ENCODE peak calls at places on chromosomes 5 and 9, in ten cellular contexts. X, T, M, I, S, Z, N, O, F and C are unnamed samples.

GRCh38 chr9:98997580-98997979 is 53.9 kb downstream of the COL15A1 start:
- DNase-seq in N (no peak), I (no peak), Z (no peak), X (peak), S (no peak), M (no peak), F (no peak), O (no peak), T (no peak), C (peak)

GRCh38 chr5:120901199-120901598 is 437.1 kb downstream of the PRR16 start:
- DNase-seq in M (no peak), T (no peak), N (no peak), S (no peak), Z (no peak), O (no peak), X (peak), I (no peak), F (no peak), C (no peak)

GRCh38 chr9:133880851-133881634 is 111.1 kb downstream of the VAV2 start:
- DNase-seq in T (no peak), I (no peak), S (no peak), M (no peak), Z (no peak), F (no peak), X (no peak), N (no peak), O (no peak), C (peak)

GRCh38 chr5:172858990-172859811 is 25.1 kb downstream of the ERGIC1 start:
- DNase-seq in Z (peak), O (peak), X (peak), I (no peak), N (peak), T (no peak), S (no peak), M (no peak), F (no peak), C (peak)

GRCh38 chr5:178205010-178205748 is 846 bp downstream of the HNRNPAB start:
- DNase-seq in S (no peak), N (peak), M (peak), I (peak), T (peak), F (peak), O (peak), Z (no peak), X (peak), C (peak)

GRCh38 chr5:122897283-122897602 is 51.8 kb downstream of the SNX24 start:
- DNase-seq in T (no peak), Z (no peak), M (no peak), S (no peak), F (no peak), O (no peak), N (no peak), I (no peak), X (no peak), C (no peak)

GRCh38 chr9:128916204-128916603 is 4.6 kb upstream of the PHYHD1 start:
- DNase-seq in I (peak), Z (no peak), T (no peak), M (no peak), F (peak), S (no peak), X (peak), O (no peak), N (no peak), C (no peak)

GRCh38 chr5:149345892-149346222 is 558 bp downstream of the GRPEL2 start:
- DNase-seq in F (no peak), Z (no peak), S (no peak), M (no peak), N (no peak), I (no peak), X (peak), T (no peak), O (no peak), C (peak)

GRCh38 chr9:97847474-97848236 is 5.4 kb upstream of the FOXE1 start:
- DNase-seq in Z (no peak), N (no peak), S (no peak), M (no peak), O (no peak), T (no peak), X (no peak), I (no peak), F (no peak), C (no peak)

GRCh38 chr5:42756630-42757601 is at the start of gene CCDC152:
- DNase-seq in F (no peak), Z (no peak), X (peak), M (peak), I (no peak), O (no peak), S (no peak), N (no peak), T (peak), C (peak)

GRCh38 chr5:158406884-158407790 is 548.2 kb upstream of the CLINT1 start:
- DNase-seq in T (no peak), I (no peak), Z (no peak), X (peak), F (no peak), N (no peak), M (no peak), O (no peak), S (no peak), C (peak)

GRCh38 chr9:131530546-131530929 is 525 bp downstream of the UCK1 start:
- DNase-seq in F (no peak), Z (no peak), O (no peak), I (no peak), S (no peak), M (no peak), T (no peak), X (peak), N (peak), C (peak)

GRCh38 chr5:74035521-74035937 is 409.5 kb downstream of the ARHGEF28 start:
- DNase-seq in M (peak), S (peak), Z (no peak), O (no peak), F (no peak), N (no peak), X (peak), T (no peak), I (no peak), C (peak)

GRCh38 chr9:132346177-132346576 is 8.6 kb downstream of the SETX start:
- DNase-seq in F (no peak), M (no peak), T (no peak), O (no peak), Z (no peak), S (no peak), X (no peak), I (no peak), N (no peak), C (no peak)

GRCh38 chr5:125298711-125299379 is 552.4 kb upstream of the ZNF608 start:
- DNase-seq in T (no peak), F (no peak), Z (no peak), M (no peak), S (no peak), X (peak), I (no peak), O (no peak), N (no peak), C (no peak)

GRCh38 chr5:125298258-125298657 is 551.8 kb upstream of the ZNF608 start:
- DNase-seq in T (no peak), X (peak), Z (no peak), M (no peak), S (no peak), I (no peak), O (no peak), F (no peak), N (no peak), C (no peak)

GRCh38 chr5:125306741-125307140 is 560.3 kb upstream of the ZNF608 start:
- DNase-seq in X (no peak), N (no peak), T (no peak), S (no peak), M (no peak), I (no peak), Z (no peak), F (no peak), O (no peak), C (no peak)

GRCh38 chr5:125302577-125302976 is 556.1 kb upstream of the ZNF608 start:
- DNase-seq in O (no peak), T (no peak), S (no peak), Z (no peak), M (no peak), N (no peak), F (no peak), X (no peak), I (no peak), C (no peak)

GRCh38 chr5:125301704-125302103 is 555.3 kb upstream of the ZNF608 start:
- DNase-seq in I (no peak), M (no peak), N (no peak), O (no peak), X (no peak), F (no peak), T (no peak), S (no peak), Z (no peak), C (no peak)
- H3K4me3 ChIP-seq in I (no peak), M (no peak), N (no peak), O (no peak), X (no peak), F (no peak), T (no peak), S (no peak), Z (no peak), C (no peak)

DNA sequence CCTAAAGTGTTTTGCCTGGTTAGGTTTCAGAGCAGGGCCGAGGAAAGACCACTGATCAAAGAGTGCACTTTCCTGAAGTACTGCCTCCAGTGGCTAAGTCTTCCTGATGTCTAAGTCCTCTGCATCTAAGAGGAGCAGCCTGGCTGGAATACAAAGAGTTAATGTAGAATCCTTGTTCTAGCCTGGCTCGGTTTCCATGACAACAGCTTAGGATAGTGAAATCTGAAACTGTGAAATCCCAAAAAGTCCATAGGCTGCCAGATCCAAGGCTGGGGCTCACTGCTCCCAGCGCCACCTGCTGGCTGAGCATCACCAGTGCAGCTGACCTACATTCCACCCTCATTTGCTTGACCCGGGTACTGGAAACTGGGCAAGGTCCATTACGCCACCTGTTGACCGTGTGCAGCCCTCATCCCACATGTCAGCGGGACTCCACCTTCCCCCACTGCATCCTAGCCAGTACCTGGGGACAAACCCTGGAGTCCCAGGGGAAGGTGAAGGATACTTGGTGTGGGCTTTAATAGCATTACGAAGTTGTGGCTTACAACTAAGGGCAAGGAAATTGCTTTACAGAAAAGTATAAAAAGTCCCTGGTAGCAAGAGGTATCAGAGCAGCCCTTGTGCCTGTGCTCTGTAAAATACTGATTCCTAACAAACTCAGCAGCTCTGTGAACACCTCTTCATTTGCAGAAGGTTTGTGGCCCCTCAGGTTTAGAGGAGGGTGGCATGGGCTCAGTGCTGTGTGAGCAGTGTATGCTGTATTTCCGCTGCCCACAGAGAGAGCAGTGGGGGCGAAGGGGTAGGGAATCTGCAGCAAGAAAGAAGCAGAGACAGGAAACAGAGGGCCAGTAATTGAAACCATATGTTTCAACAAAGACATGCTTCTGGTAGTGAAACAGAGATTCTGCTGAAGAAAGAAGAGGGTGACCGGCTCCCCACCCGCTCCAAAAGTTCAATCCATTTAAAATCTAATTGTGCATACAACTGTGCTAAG is 36.0 kb downstream of the PCDHGC5 start:
- DNase-seq in T (peak), O (peak), X (peak), I (peak), M (peak), Z (peak), N (peak), F (peak), S (no peak), C (peak)
- TF ChIP-seq CTCF in T (peak), O (peak), X (peak), I (peak), M (peak), Z (peak), N (peak), F (peak), S (peak), C (no peak)

DNA sequence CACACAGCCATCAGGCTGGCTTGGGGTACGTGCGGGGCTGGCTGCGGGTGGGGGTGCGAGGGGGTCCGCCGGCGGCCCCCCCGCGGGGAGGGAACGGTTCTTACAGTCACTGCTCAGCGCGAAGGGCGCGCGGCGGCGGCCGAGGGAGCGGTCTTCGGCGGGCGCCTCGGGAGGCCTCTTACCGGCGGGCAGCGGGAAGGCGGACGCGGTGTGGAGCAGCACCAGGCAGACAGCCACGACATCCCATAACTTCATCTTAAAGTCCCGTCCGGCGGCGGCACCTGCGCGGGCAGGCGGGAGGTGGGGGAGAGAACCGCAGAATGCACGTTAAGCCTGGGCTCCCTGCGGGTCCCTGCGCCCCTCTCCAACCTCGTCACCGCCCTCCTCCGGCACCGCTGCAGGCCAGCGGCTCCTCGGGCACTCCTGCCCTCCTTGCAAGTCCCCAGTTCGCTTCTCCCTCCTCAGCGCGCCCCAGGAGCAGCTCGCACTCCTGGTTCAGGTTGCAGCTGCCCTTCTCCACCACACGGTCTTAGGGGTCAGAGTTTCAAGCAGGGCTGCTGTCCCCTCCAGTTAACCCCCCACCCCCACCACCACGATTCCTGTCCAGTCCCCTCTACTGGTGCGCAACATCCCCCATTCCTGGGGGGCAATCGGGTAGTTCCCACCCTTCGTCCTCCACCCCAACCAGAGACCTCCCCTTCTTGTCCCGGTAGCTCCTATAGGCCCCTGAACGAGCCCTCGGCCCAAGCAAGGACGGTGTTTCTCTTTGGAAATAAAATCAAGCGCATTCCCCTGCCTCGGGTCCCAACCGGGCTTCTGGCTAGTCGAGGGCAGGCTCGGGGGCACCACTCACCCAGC is 5.1 kb downstream of the GDNF start:
- DNase-seq in N (no peak), Z (no peak), F (no peak), T (no peak), S (no peak), I (peak), O (no peak), X (no peak), M (no peak), C (no peak)
- H3K4me3 ChIP-seq in N (peak), Z (peak), F (no peak), T (no peak), S (no peak), I (peak), O (peak), X (peak), M (no peak), C (no peak)

GRCh38 chr5:135186662-135187522 is 152.9 kb upstream of the PITX1 start:
- DNase-seq in N (no peak), M (no peak), Z (no peak), F (no peak), S (no peak), X (no peak), O (no peak), T (no peak), I (no peak), C (no peak)
- TF ChIP-seq CTCF in N (no peak), M (no peak), Z (peak), F (no peak), S (no peak), X (no peak), O (no peak), T (no peak), I (no peak), C (no peak)

DNA sequence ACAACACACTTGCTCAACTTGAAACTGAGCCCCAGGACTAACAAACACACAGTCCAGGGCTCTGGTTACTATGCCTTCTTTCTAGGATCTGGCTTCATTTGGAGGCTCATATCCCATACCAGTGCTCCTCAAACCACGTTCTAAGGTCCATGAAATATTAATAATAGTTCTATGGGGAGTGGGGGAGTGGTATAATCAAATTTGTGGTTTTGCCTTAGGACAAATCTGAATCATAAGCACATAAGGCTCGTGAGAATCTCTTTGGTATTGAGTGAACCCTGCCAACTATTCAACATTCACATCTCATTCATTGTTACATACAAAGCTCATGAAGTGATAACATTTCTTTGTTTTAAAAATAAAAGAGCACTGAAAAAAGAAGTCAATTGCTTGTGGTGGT is 55.1 kb downstream of the NFIB start:
- DNase-seq in Z (no peak), M (no peak), X (peak), I (no peak), T (no peak), F (no peak), N (no peak), O (no peak), S (no peak), C (peak)
- H3K4me3 ChIP-seq in Z (no peak), M (no peak), X (no peak), I (no peak), T (no peak), F (no peak), N (no peak), O (no peak), S (no peak), C (no peak)

GRCh38 chr9:93297659-93298497 is 113.9 kb downstream of the WNK2 start:
- DNase-seq in I (no peak), O (no peak), S (no peak), T (no peak), Z (no peak), N (no peak), M (no peak), X (no peak), F (peak), C (no peak)
- TF ChIP-seq CTCF in I (no peak), O (no peak), S (no peak), T (no peak), Z (no peak), N (no peak), M (no peak), X (no peak), F (no peak), C (no peak)

GRCh38 chr5:75513841-75514240 is 2.1 kb downstream of the POLK start:
- DNase-seq in Z (no peak), M (no peak), S (no peak), X (no peak), T (no peak), I (no peak), O (no peak), N (no peak), F (no peak), C (no peak)

GRCh38 chr5:75512383-75513074 is 838 bp downstream of the POLK start:
- DNase-seq in X (peak), I (no peak), Z (no peak), T (no peak), S (no peak), M (no peak), O (no peak), N (no peak), F (no peak), C (peak)

GRCh38 chr5:75510836-75511434 is 494 bp downstream of the CERT1 start:
- DNase-seq in X (peak), M (peak), Z (no peak), T (peak), S (no peak), F (peak), I (peak), O (no peak), N (peak), C (peak)

GRCh38 chr5:75511435-75512382 is at the start of the genes CERT1 and POLK:
- DNase-seq in O (peak), M (peak), Z (peak), T (peak), I (peak), S (peak), F (peak), N (peak), X (peak), C (peak)

DNA sequence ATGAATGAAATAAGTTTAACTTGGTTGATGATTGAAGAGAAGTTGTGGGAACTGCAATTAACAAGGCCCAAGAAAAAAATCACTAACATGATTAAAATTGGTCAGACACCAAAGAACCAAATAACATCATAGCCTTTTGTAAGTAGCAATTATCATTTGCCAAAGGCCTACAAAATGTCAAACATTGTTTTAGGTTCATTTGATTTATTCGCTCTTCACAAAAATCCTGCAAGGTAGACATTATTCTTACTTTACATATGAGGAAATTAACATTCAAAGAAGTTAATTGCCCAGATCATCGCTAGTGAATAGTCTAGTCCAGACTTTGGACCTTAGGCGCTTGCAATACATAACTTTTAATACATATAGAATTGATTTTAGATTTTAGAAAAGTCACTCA is 2.6 kb downstream of the POLK start:
- DNase-seq in S (no peak), T (no peak), N (no peak), I (no peak), F (no peak), X (no peak), M (no peak), Z (no peak), O (no peak), C (no peak)
- H3K4me3 ChIP-seq in S (peak), T (no peak), N (no peak), I (no peak), F (no peak), X (no peak), M (peak), Z (no peak), O (no peak), C (no peak)